ENCODE peak calls at places on chromosomes 3 and 15, in six cellular contexts. L is breast epithelium, K is GM23338, E is SK-N-SH, R is GM12878, B is HCT116. S is an unnamed sample.

GRCh38 chr15:85329561-85330421 is 50.6 kb upstream of the AKAP13 start:
- DNase-seq in E (peak), B (no peak), R (peak), K (no peak), L (no peak), S (peak)

GRCh38 chr15:74345051-74345450 is 22.4 kb downstream of the CYP11A1 start:
- DNase-seq in E (no peak), L (no peak), B (no peak), R (no peak), K (no peak), S (no peak)

GRCh38 chr3:146345900-146346299 is 95.0 kb upstream of the PLSCR4 start:
- DNase-seq in R (no peak), B (no peak), E (no peak), K (peak), L (no peak), S (no peak)

GRCh38 chr3:126908752-126909275 is 74.1 kb upstream of the PLXNA1 start:
- DNase-seq in B (no peak), E (no peak), L (no peak), K (no peak), R (no peak), S (no peak)

GRCh38 chr15:29035571-29036285 is 150.0 kb downstream of the APBA2 start:
- DNase-seq in L (no peak), R (no peak), B (no peak), E (no peak), K (no peak), S (no peak)

GRCh38 chr3:64209866-64210609 is 15.2 kb downstream of the PRICKLE2 start:
- DNase-seq in R (no peak), K (no peak), L (peak), E (peak), B (no peak), S (no peak)

GRCh38 chr15:36472672-36473071 is 106.8 kb upstream of the CDIN1 start:
- DNase-seq in R (no peak), B (no peak), K (no peak), E (no peak), L (no peak), S (no peak)

GRCh38 chr15:92599394-92599970 is 56.1 kb downstream of the FAM174B start:
- DNase-seq in E (no peak), K (no peak), B (no peak), L (no peak), R (no peak), S (no peak)

GRCh38 chr3:115921711-115922110 is 298.4 kb downstream of the GAP43 start:
- DNase-seq in E (no peak), B (no peak), L (no peak), K (no peak), R (no peak), S (no peak)

GRCh38 chr15:64045774-64046346 is 425 bp downstream of the DAPK2 start:
- DNase-seq in E (peak), B (no peak), R (no peak), K (peak), L (no peak), S (peak)

GRCh38 chr3:55728461-55729100 is 241.5 kb upstream of the WNT5A start:
- DNase-seq in L (no peak), R (no peak), E (no peak), B (no peak), K (no peak), S (no peak)

GRCh38 chr3:189355481-189356201 is 183.9 kb downstream of the TPRG1 start:
- DNase-seq in K (peak), E (no peak), B (peak), L (no peak), R (no peak), S (no peak)

GRCh38 chr3:124981472-124981871 is 46.9 kb upstream of the MUC13 start:
- DNase-seq in L (no peak), E (no peak), R (no peak), K (no peak), B (no peak), S (no peak)

GRCh38 chr3:140920029-140920428 is 21.6 kb upstream of the SLC25A36 start:
- DNase-seq in R (no peak), L (no peak), K (no peak), B (no peak), E (no peak), S (no peak)

DNA sequence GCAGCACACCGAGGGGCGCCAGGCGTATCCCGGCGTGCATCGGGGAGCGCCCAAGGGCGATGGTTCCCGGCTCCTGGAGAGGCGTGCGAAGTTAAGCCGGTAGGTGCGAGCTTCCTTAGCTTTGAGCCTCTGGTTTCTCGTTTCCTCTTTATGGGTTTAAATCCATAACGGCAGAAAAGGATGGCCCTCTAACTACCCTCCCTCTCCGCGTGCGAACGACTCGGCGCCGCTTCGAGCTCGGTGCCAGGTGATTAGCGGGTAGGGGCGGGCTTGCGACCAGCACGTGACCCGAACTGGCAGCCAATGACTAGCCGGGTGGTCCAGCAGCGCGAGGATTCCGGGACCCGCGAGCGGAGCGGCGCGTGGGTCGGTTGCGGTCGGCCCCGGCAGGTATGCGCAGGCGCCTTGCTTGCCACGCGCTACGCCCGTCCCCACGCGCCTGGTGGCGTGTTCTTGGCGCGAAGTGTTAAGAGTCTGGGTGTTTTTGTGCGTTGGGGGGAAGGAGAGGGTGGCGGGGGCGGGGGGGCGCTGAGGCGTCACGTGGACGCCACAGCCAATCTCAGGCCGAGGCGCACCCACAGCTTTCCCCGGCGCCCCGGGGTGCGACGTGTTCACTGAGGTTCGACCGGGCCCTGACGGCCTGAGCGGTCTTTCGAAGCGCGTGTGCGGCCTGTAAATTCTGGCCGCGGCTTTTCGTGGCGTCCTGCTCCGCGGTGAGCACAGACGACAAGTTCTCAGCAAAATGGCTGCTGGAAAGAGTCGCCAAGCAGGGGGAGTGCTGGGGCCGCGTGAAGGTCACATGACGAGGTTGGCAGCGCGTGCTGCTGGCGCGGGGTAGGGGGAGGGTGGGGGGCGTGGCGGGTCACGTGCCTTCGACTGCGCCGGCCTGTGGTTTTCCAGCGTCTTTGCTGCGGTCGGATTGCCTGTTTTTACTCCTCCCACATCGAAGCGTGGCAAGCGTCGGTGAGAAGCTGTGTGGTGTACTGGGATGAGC is 38.7 kb upstream of the MGA start:
- DNase-seq in E (peak), L (peak), R (peak), B (no peak), K (peak), S (peak)
- TF ChIP-seq POLR2AphosphoS5 in E (peak), L (peak), R (no peak), B (no peak), K (peak), S (no peak)

DNA sequence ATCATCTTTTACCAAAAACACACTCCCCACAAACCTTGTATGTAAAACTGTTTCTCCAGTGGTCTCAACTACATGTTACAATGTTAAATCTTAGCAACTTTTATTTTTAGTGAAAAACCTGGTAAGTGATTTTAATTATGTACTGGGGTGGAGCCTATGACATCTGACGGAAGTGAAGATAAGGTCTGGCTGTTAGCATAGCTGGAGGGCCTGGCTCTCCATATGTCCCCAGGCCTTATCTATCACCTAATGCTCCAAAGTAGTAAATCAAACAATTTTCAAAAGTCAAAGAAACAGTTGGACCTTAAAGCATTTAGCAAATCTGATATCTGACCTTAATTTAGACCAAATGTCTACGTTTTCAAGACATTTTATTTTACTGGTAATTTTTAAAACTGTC is 173.6 kb upstream of the SMAD3 start:
- DNase-seq in E (no peak), R (no peak), L (no peak), B (no peak), K (no peak), S (no peak)
- TF ChIP-seq POLR2AphosphoS5 in E (no peak), R (no peak), L (no peak), B (no peak), K (no peak), S (no peak)

GRCh38 chr3:45210308-45211038 is 15.6 kb downstream of the TMEM158 start:
- DNase-seq in B (peak), L (peak), R (no peak), K (peak), E (peak), S (peak)
- TF ChIP-seq POLR2AphosphoS5 in B (no peak), L (no peak), R (no peak), K (no peak), E (no peak), S (no peak)

DNA sequence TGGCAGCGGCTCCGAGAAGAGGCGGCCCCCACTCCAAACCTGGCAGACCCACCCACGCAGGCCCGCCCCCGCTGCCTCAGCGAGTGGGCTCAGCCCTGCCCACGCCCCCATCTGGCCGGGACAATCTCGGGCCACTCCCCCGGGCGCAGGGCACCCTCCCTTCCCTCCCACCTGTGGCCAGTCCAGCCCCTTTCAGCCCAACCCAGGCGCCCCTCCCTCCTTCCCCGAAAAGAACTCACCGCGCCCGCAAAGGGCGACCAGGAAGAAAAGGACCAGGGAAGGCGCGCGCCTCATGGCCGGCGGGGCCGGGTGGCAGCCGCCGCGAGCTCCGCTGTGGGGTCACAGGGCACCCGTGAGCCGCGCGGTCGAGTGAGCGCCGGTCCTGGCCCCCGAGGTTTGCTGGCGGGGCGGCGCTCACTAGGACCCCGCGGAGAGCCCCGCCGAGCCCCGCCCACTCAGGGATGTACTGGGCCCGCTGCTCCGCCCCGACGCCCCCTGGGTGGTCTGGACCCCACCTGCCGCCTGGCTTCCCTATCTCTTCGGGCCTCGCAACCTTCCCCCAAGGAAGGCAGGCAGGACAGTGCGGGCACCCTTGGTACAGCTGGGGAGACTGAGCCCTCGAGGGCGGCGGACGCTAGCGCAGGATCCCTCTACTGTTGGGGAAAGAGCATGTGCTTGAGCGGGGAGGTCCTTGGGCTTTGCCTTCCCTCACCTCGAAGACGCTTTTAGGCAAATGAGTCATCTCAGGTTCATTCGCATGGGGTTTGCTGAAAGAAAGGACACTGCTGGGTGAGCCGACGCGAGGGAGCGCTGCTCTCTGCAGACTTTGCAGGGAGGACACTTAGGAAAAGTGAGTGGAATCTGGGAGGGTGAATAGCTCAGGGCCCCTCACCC is at the start of gene CHRNB4:
- DNase-seq in K (peak), B (no peak), R (no peak), E (peak), L (no peak), S (no peak)
- TF ChIP-seq POLR2AphosphoS5 in K (peak), B (peak), R (no peak), E (no peak), L (no peak), S (no peak)

DNA sequence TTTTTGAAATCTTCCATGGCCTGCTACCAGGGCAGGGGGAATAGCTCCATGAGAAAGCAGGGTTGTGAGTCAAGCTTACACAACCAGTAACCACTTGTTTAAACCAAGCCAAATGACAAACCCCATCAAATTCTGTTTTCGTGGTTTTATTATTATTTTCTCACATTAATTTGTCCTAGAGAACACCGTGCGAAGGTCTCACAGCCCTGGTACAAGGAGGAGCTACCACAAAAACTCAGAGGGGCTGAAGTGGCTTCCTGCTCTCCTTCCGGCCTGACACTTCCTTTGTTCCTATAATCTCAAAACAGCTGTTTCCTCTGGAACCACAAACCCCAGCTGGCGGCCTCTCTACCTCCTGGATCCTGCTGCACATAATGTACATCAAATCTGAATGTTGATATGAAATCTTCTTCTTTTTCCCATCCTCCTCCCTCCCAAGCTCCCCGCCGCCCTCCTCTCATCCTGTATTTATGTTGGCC is 375.9 kb downstream of the MCTP2 start:
- DNase-seq in B (no peak), E (no peak), L (no peak), R (no peak), K (no peak), S (no peak)
- TF ChIP-seq POLR2AphosphoS5 in B (no peak), E (no peak), L (no peak), R (no peak), K (no peak), S (no peak)

S was measured in GM12891.